ENCODE peak calls at places on chromosomes 5 and 9, in nine cellular contexts. I, F, P, V, O, M, L, G and D are unnamed samples.

GRCh38 chr5:139745121-139745799 is 50.3 kb upstream of the PSD2 start:
- DNase-seq in O (peak), P (peak), L (no peak), I (peak), G (no peak), F (peak), V (peak), M (peak), D (peak)

GRCh38 chr5:14590949-14591348 is 9.4 kb downstream of the OTULINL start:
- DNase-seq in F (no peak), I (no peak), L (no peak), V (no peak), M (no peak), O (no peak), P (no peak), G (no peak), D (no peak)

GRCh38 chr9:6224393-6225154 is 9.0 kb downstream of the IL33 start:
- DNase-seq in G (no peak), O (no peak), V (no peak), M (no peak), P (no peak), I (no peak), F (no peak), L (no peak), D (no peak)

GRCh38 chr9:96344458-96345180 is 38.9 kb downstream of the SLC35D2 start:
- DNase-seq in M (peak), F (peak), V (peak), L (no peak), G (peak), P (peak), I (peak), O (peak), D (peak)

GRCh38 chr5:76099286-76099702 is 16.1 kb downstream of the SV2C start:
- DNase-seq in F (no peak), P (no peak), L (no peak), I (no peak), V (no peak), O (no peak), M (no peak), G (no peak), D (no peak)

GRCh38 chr9:120927125-120928014 is 774 bp upstream of the TRAF1 start:
- DNase-seq in I (no peak), F (no peak), M (no peak), G (no peak), V (no peak), L (no peak), O (no peak), P (no peak), D (no peak)

GRCh38 chr5:110440058-110440457 is 286.4 kb downstream of the TMEM232 start:
- DNase-seq in F (no peak), L (no peak), I (no peak), M (no peak), P (no peak), G (no peak), V (no peak), O (no peak), D (no peak)

GRCh38 chr9:127467621-127468020 is 16.3 kb downstream of the LRSAM1 start:
- DNase-seq in F (no peak), O (no peak), M (no peak), I (no peak), P (no peak), V (no peak), G (no peak), L (no peak), D (no peak)

GRCh38 chr5:6544561-6544935 is 88.3 kb downstream of the NSUN2 start:
- DNase-seq in F (no peak), O (no peak), L (no peak), V (no peak), I (no peak), G (no peak), M (no peak), P (no peak), D (no peak)

GRCh38 chr5:122371511-122372151 is 59.6 kb downstream of the SNCAIP start:
- DNase-seq in I (no peak), F (no peak), L (no peak), G (no peak), O (no peak), V (no peak), P (no peak), M (no peak), D (no peak)

GRCh38 chr9:106450549-106450948 is 412.4 kb upstream of the ZNF462 start:
- DNase-seq in O (no peak), L (no peak), M (peak), F (no peak), I (no peak), G (no peak), P (no peak), V (no peak), D (no peak)

GRCh38 chr5:76385540-76385939 is 17.5 kb upstream of the IQGAP2 start:
- DNase-seq in O (no peak), M (no peak), P (no peak), I (no peak), G (no peak), L (no peak), V (no peak), F (no peak), D (no peak)

GRCh38 chr9:85960688-85961093 is 19.7 kb downstream of the NAA35 start:
- DNase-seq in L (no peak), V (no peak), G (no peak), F (no peak), P (peak), M (no peak), O (peak), I (peak), D (no peak)

GRCh38 chr9:123926986-123927385 is 2.9 kb downstream of the DENND1A start:
- DNase-seq in M (no peak), F (no peak), V (no peak), I (no peak), O (no peak), G (no peak), L (no peak), P (no peak), D (no peak)

GRCh38 chr9:123927625-123928308 is 2.2 kb downstream of the DENND1A start:
- DNase-seq in P (peak), L (no peak), I (peak), F (peak), O (peak), M (no peak), G (no peak), V (peak), D (no peak)

GRCh38 chr9:123929177-123929869 is 603 bp downstream of the DENND1A start:
- DNase-seq in O (no peak), P (no peak), V (no peak), F (no peak), M (peak), G (no peak), L (no peak), I (peak), D (no peak)

GRCh38 chr9:123929870-123930831 is at the start of gene DENND1A:
- DNase-seq in V (no peak), O (peak), L (peak), P (peak), I (peak), G (peak), F (peak), M (peak), D (peak)

GRCh38 chr9:123928471-123929176 is 1.3 kb downstream of the DENND1A start:
- DNase-seq in I (no peak), F (peak), V (no peak), P (peak), M (no peak), O (peak), L (no peak), G (no peak), D (no peak)
- TF ChIP-seq CTCF in I (no peak), F (peak), V (no peak), P (no peak), M (no peak), O (no peak), L (no peak), G (no peak), D (no peak)

DNA sequence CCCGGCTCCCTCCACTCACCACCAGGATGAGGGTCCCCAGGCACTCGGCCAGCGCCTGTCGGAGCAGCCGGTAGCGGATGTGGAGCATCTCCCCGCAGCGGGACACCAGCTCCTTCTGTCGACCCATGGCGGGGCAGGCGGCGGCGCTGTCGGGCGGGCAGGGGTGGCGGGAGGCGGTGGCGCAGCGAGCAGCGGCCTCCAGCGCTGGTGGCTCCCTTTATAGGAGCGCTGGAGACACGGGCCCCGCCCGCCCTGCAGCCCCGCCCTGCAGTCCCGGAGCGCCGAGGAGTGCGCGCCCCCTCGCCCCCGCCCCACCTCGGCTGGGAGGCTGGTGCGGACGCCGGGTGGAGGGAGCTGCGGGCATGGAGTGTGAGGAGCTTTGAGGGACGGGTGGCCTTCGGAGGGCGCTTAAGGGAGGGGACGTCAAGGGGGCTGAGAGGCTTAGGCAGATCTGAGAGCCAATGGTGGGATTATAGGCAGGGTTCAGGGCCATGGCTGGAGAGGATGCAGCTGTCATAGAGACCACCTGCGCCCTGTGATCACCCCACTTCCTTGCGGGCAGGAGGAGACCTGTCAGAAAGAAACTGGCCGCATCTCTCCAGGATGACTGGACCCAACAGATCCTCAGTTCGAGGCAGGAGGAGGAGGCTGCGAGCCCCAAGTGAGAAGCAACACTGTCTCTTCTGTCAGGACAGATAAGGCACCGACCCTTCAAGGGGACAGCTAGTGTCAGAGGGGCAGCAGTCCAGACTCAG is at the start of gene AQP3:
- DNase-seq in G (peak), F (peak), V (no peak), M (peak), I (peak), O (peak), L (peak), P (no peak), D (no peak)
- TF ChIP-seq CTCF in G (peak), F (peak), V (peak), M (peak), I (peak), O (peak), L (peak), P (no peak), D (no peak)

DNA sequence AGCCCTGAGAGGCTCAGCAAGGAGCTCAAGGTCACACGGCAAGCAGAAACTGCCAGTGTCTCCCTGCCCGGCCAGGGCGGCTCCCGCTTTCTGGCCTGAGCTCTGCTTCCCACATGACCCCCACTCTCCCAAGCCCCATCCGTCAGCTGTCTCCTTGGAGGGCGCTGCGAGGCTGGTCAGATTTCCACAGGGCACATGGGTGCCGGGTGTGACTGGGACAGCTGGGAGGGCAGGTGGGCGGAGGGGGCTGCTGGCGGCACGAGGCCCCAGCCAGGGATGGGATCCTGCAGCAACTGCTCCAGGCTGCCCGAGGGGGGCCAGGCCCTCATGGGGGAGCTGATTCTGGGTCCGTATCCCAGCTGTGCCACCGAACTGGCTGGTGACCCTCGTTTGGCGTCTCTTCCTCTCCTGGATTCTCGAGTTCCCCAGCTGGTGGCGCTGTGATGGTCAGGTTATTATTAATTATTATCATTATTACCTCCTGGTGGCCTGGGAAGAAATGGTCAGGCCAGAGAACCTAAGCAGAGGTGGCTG is 12.9 kb upstream of the WDR38 start:
- DNase-seq in V (no peak), M (no peak), G (no peak), O (no peak), P (no peak), L (peak), I (peak), F (no peak), D (no peak)
- TF ChIP-seq CTCF in V (peak), M (peak), G (no peak), O (no peak), P (peak), L (peak), I (peak), F (peak), D (peak)

GRCh38 chr5:115961413-115962238 is 649 bp upstream of the LVRN start:
- DNase-seq in F (peak), M (no peak), V (no peak), I (no peak), O (no peak), G (no peak), L (no peak), P (no peak), D (no peak)

GRCh38 chr5:115962239-115962564 is at the start of gene LVRN:
- DNase-seq in O (no peak), M (no peak), F (no peak), L (no peak), V (no peak), P (no peak), G (no peak), I (no peak), D (no peak)

GRCh38 chr5:115962565-115963402 is 509 bp downstream of the LVRN start:
- DNase-seq in M (no peak), O (peak), I (no peak), L (peak), P (no peak), G (no peak), F (no peak), V (no peak), D (no peak)

GRCh38 chr5:115968770-115969169 is 6.5 kb downstream of the LVRN start:
- DNase-seq in O (no peak), L (no peak), F (no peak), I (no peak), G (no peak), V (no peak), M (no peak), P (no peak), D (no peak)

GRCh38 chr5:115963566-115963965 is 1.3 kb downstream of the LVRN start:
- DNase-seq in G (no peak), P (no peak), L (no peak), F (no peak), V (no peak), M (no peak), I (no peak), O (no peak), D (no peak)
- TF ChIP-seq CTCF in G (no peak), P (no peak), L (no peak), F (no peak), V (no peak), M (no peak), I (no peak), O (no peak), D (no peak)